ENCODE peak calls at places on chromosomes 2 and 18, in seven cellular contexts. N, Y, U, J, S, A and Z are unnamed samples.

GRCh38 chr2:241803387-241804325 is 5.3 kb upstream of the NEU4 start:
- DNase-seq in N (peak), Y (no peak), U (peak), J (peak), S (peak), A (no peak), Z (no peak)

GRCh38 chr2:179412116-179412515 is 147.5 kb upstream of the SESTD1 start:
- DNase-seq in N (peak), Y (no peak), U (no peak), J (no peak), S (no peak), A (no peak), Z (no peak)

GRCh38 chr2:63765117-63765516 is 76.6 kb upstream of the UGP2 start:
- DNase-seq in N (no peak), Y (no peak), U (no peak), J (no peak), S (no peak), A (no peak), Z (no peak)

GRCh38 chr18:3466872-3467271 is 16.9 kb downstream of the TGIF1 start:
- DNase-seq in N (no peak), Y (peak), U (no peak), J (no peak), S (no peak), A (no peak), Z (no peak)

GRCh38 chr2:150644298-150645067 is 157.0 kb upstream of the RND3 start:
- DNase-seq in N (peak), Y (peak), U (no peak), J (no peak), S (no peak), A (no peak), Z (no peak)

GRCh38 chr2:220215785-220216184 is 588.4 kb downstream of the SLC4A3 start:
- DNase-seq in N (no peak), Y (no peak), U (no peak), J (no peak), S (peak), A (no peak), Z (no peak)

GRCh38 chr18:42644729-42645131 is 470.8 kb downstream of the RIT2 start:
- DNase-seq in N (no peak), Y (no peak), U (no peak), J (no peak), S (no peak), A (no peak), Z (peak)

GRCh38 chr2:116142828-116143227 is 1671.7 kb upstream of the DDX18 start:
- DNase-seq in N (no peak), Y (no peak), U (no peak), J (no peak), S (no peak), A (no peak), Z (no peak)

GRCh38 chr18:45951021-45951714 is 16.0 kb downstream of the EPG5 start:
- DNase-seq in N (peak), Y (peak), U (no peak), J (no peak), S (no peak), A (peak), Z (peak)

GRCh38 chr2:36405183-36405582 is 49.6 kb downstream of the CRIM1 start:
- DNase-seq in N (no peak), Y (no peak), U (no peak), J (no peak), S (no peak), A (no peak), Z (no peak)

GRCh38 chr2:96353032-96353561 is 17.5 kb downstream of the NCAPH start:
- DNase-seq in N (no peak), Y (no peak), U (no peak), J (no peak), S (no peak), A (no peak), Z (no peak)

GRCh38 chr2:95359501-95359930 is 43.0 kb upstream of the FAHD2A start:
- DNase-seq in N (no peak), Y (no peak), U (no peak), J (peak), S (no peak), A (no peak), Z (no peak)

GRCh38 chr18:27404855-27405254 is 219.7 kb upstream of the CHST9 start:
- DNase-seq in N (no peak), Y (no peak), U (no peak), J (no peak), S (no peak), A (no peak), Z (no peak)

GRCh38 chr2:2579814-2580213 is 248.7 kb upstream of the MYT1L start:
- DNase-seq in N (no peak), Y (no peak), U (no peak), J (no peak), S (no peak), A (no peak), Z (no peak)

GRCh38 chr2:158923180-158923594 is 45.3 kb upstream of the TANC1 start:
- DNase-seq in N (no peak), Y (peak), U (no peak), J (no peak), S (peak), A (no peak), Z (no peak)

GRCh38 chr2:74496997-74497776 is 2.2 kb downstream of the LBX2 start:
- DNase-seq in N (no peak), Y (no peak), U (no peak), J (no peak), S (no peak), A (no peak), Z (no peak)

GRCh38 chr18:47725656-47726055 is 204.8 kb downstream of the SMAD2 start:
- DNase-seq in N (no peak), Y (no peak), U (no peak), J (peak), S (no peak), A (no peak), Z (no peak)

GRCh38 chr2:106108351-106108750 is 85.8 kb downstream of the UXS1 start:
- DNase-seq in N (peak), Y (no peak), U (no peak), J (no peak), S (peak), A (peak), Z (no peak)

GRCh38 chr18:51151568-51152511 is 45.6 kb downstream of the MEX3C start:
- DNase-seq in N (no peak), Y (no peak), U (peak), J (no peak), S (no peak), A (no peak), Z (no peak)

GRCh38 chr2:215856080-215856479 is 157.3 kb downstream of the MREG start:
- DNase-seq in N (no peak), Y (no peak), U (no peak), J (no peak), S (no peak), A (no peak), Z (no peak)

GRCh38 chr2:45992021-45992745 is 305.0 kb upstream of the EPAS1 start:
- DNase-seq in N (peak), Y (peak), U (no peak), J (no peak), S (no peak), A (no peak), Z (peak)

GRCh38 chr2:200189964-200190363 is 116.5 kb upstream of the SPATS2L start:
- DNase-seq in N (no peak), Y (peak), U (no peak), J (no peak), S (no peak), A (no peak), Z (no peak)

GRCh38 chr2:175203621-175204496 is 22.3 kb upstream of the ATP5MC3 start:
- DNase-seq in N (peak), Y (peak), U (peak), J (no peak), S (peak), A (peak), Z (peak)

GRCh38 chr2:18550383-18550905 is 10.0 kb downstream of the RDH14 start:
- DNase-seq in N (no peak), Y (no peak), U (no peak), J (no peak), S (no peak), A (no peak), Z (no peak)